ENCODE peak calls at places on chromosomes 13 and 19, in seven cellular contexts. R is HCT116, C is H1, T is SK-N-SH, Y is K562, D is HepG2, V is GM12878. K is an unnamed sample.
A peak's percentile ranks its signal among the peaks of the same experiment; 100 is the strongest.

GRCh38 chr13:32045963-32046785 is 14.6 kb downstream of the FRY start:
- DNase-seq in D (peak; percentile 92), Y (no peak), C (no peak), V (no peak), R (no peak), T (no peak), K (peak; percentile 21)

GRCh38 chr19:54355675-54356074 is 9.1 kb downstream of the LAIR1 start:
- DNase-seq in Y (no peak), T (no peak), C (no peak), D (no peak), V (no peak), R (no peak), K (no peak)

GRCh38 chr13:79810671-79811070 is 329.7 kb downstream of the NDFIP2 start:
- DNase-seq in T (no peak), C (no peak), D (no peak), V (no peak), R (no peak), Y (no peak), K (peak; percentile 70)

GRCh38 chr19:54077334-54077733 is 3.8 kb downstream of the TARM1 start:
- DNase-seq in Y (no peak), C (no peak), R (no peak), V (no peak), D (no peak), T (no peak), K (no peak)

GRCh38 chr19:1469200-1469935 is 9.6 kb downstream of the C19orf25 start:
- DNase-seq in R (no peak), V (no peak), T (no peak), D (no peak), Y (no peak), C (no peak), K (no peak)

GRCh38 chr13:110713981-110714797 is 689 bp downstream of the ING1 start:
- DNase-seq in D (peak; percentile 28), Y (peak; percentile 50), V (no peak), R (no peak), C (no peak), T (peak; percentile 56), K (peak; percentile 47)

GRCh38 chr19:51018745-51019543 is 565 bp downstream of the KLK10 start:
- DNase-seq in T (no peak), R (no peak), V (no peak), Y (no peak), D (no peak), C (no peak), K (no peak)

GRCh38 chr13:47463726-47464125 is 537.3 kb downstream of the SUCLA2 start:
- DNase-seq in V (no peak), T (no peak), D (no peak), Y (no peak), C (no peak), R (no peak), K (no peak)

GRCh38 chr13:97074618-97075017 is 80.3 kb upstream of the OXGR1 start:
- DNase-seq in V (no peak), Y (no peak), D (no peak), R (no peak), C (no peak), T (no peak), K (no peak)

GRCh38 chr13:28325022-28325421 is 169.9 kb downstream of the FLT1 start:
- DNase-seq in T (no peak), D (no peak), C (no peak), R (no peak), Y (no peak), V (no peak), K (no peak)

GRCh38 chr13:46181799-46182490 is at the start of gene LCP1:
- DNase-seq in R (no peak), T (no peak), C (no peak), V (peak; percentile 97), D (no peak), Y (peak; percentile 79), K (no peak)

GRCh38 chr19:43467730-43468129 is 2.3 kb upstream of the LYPD3 start:
- DNase-seq in V (no peak), D (peak; percentile 18), R (no peak), Y (no peak), C (no peak), T (no peak), K (peak; percentile 15)

DNA sequence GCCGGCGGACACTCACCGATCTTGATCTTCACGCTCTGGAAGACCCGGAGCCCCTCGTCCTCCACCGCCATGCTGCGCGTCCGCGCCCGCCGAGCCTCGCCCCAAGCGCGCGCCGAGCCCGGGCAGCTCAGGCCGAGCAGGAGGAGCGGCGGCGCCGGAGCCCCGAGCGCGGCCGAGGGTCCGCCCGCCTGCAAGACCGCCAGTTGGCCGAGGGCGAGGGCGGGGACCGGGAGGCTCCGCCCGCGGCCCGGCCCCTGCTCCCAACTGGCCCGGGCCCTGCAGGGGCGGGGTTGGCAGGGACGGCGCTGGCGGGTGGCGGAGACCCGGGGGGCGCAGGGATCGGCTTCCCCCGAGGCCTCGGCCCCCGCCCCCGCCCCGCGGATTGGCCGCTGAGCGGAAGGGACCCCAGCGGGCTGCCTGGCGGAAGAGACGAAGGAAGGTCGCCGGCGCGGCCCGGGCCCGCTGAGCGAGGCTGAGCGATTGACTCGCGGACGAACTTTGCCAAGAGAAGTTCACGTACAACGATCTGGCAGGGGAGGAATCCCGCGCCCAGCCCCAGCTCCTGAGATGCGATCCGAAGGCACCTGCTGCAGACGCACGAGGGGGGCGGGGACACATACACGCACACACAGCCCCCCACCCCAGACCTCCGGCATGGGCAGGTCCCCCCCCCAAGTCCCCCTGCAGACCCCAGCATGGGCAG is at the start of gene RASA3:
- DNase-seq in C (peak; percentile 58), Y (peak; percentile 80), R (peak; percentile 38), T (peak; percentile 99), V (no peak), D (no peak), K (peak; percentile 76)
- TF ChIP-seq MAX in C (peak; percentile 43), Y (no peak), R (no peak), T (no peak), V (no peak), D (no peak), K (no peak)

DNA sequence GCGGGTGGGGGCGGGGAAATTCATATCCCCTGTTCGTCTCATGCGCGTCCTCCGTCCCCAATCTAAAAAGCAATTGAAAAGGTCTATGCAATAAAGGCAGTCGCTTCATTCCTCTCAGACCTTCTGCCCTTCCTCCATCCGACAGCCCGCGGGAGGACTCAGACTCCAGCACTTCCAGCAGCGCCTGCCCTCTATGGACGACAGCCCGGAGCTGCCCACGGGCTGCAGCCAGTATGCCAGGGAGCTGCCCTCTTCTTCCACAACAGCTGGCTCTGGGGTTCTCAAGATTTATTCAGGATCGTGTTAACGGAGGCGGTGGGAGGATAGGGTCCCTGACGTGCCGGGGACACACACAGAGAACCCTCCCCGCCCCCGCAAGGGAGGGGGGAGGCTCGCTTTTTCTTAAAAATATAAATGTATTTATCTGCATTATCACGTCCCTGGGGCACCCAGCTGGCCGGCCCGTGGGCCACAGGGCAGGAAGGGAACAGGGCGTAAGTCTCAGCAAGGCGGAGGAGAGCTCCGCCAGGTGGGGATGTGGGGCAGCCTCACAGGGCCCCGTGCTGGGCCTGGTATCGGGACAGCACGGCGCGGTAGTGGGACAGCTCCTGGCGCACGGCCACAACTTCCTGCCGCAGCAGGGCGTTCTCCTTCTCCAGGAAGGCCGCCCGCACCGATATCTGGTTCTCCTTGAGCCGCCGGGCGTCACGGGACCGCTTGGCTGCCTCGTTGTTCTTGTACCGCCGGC is 6.7 kb downstream of the DBP start:
- DNase-seq in V (no peak), T (no peak), R (no peak), Y (no peak), C (no peak), D (no peak), K (peak; percentile 70)
- TF ChIP-seq CTCF in V (no peak), T (no peak), R (no peak), Y (no peak), C (peak; percentile 44), D (no peak), K (peak; percentile 33)

DNA sequence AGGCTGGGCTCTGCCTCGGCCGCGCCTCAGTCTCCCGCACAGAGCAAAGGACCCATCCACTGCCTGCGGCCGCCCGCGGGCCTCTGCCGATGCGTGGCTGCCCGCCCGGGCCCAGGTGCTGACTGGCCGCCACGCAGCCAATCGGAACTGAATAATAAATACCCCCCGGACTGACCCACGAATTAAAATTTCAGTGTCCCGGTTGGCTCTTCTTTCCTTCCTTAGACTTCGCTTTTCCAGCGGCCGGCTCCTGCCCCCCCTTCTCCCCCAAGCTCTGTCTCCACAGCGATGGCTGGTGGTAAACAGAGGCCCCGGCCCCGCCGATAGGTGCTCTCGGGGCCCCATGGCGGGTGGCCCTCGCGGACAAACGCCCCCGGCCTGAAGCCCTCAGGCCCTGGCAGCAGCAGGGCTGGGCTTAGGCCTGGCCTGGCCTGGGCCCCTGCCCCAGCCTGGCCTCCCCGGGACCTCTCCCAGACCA is 2.6 kb downstream of the ZBTB7A start:
- DNase-seq in D (no peak), Y (no peak), C (no peak), T (peak; percentile 63), V (no peak), R (no peak), K (peak; percentile 29)
- TF ChIP-seq POLR2AphosphoS5 in D (no peak), Y (no peak), C (no peak), T (no peak), V (no peak), R (peak; percentile 38), K (no peak)

GRCh38 chr19:13817018-13817614 is 21.9 kb downstream of the ZSWIM4 start:
- DNase-seq in Y (peak; percentile 93), D (no peak), T (no peak), C (peak; percentile 98), R (no peak), V (no peak), K (no peak)
- TF ChIP-seq MAX in Y (no peak), D (no peak), T (no peak), C (no peak), R (no peak), V (no peak), K (no peak)

K was measured in endothelial cell of umbilical vein.